ENCODE peak calls at places on chromosomes 13 and 19, in four cellular contexts. K is lower leg skin, R is hippocampal formation, H is IMR-90. F is an unnamed sample.

GRCh38 chr19:17103177-17103576 is 27.6 kb downstream of the MYO9B start:
- DNase-seq in R (no peak), K (no peak), H (peak), F (peak)

GRCh38 chr19:34500656-34501120 is 19.1 kb downstream of the WTIP start:
- DNase-seq in H (no peak), K (peak), R (no peak), F (no peak)

GRCh38 chr13:46089213-46089612 is 15.6 kb downstream of the CPB2 start:
- DNase-seq in H (no peak), K (no peak), R (no peak), F (no peak)

GRCh38 chr19:11066326-11066725 is 22.9 kb upstream of the LDLR start:
- DNase-seq in R (no peak), K (no peak), H (no peak), F (no peak)

GRCh38 chr19:16447015-16447384 is 24.8 kb downstream of the EPS15L1 start:
- DNase-seq in K (peak), H (peak), R (no peak), F (peak)

GRCh38 chr19:6604906-6605305 is 14.0 kb upstream of the CD70 start:
- DNase-seq in R (no peak), H (no peak), K (no peak), F (no peak)

GRCh38 chr19:42270346-42271044 is 1.4 kb downstream of the CIC start:
- DNase-seq in R (peak), K (no peak), H (no peak), F (peak)

GRCh38 chr19:5785423-5785822 is 877 bp upstream of the PRR22 start:
- DNase-seq in R (no peak), H (no peak), K (no peak), F (no peak)

GRCh38 chr19:16588089-16588823 is 16.0 kb upstream of the SLC35E1 start:
- DNase-seq in K (no peak), H (peak), R (peak), F (no peak)

GRCh38 chr19:46299004-46299509 is 2.2 kb downstream of the HIF3A start:
- DNase-seq in K (peak), R (peak), H (peak), F (peak)

GRCh38 chr13:39263033-39263432 is 224.8 kb downstream of the NHLRC3 start:
- DNase-seq in R (peak), H (peak), K (no peak), F (peak)

GRCh38 chr19:19588546-19588945 is 29.9 kb downstream of the PBX4 start:
- DNase-seq in K (no peak), H (peak), R (no peak), F (peak)

GRCh38 chr19:34136127-34136526 is 36.2 kb upstream of the LSM14A start:
- DNase-seq in R (no peak), K (peak), H (no peak), F (no peak)